ENCODE peak calls at places on chromosomes 6 and 20, in nine cellular contexts. Z, N, G, L, A, P, Q, I and T are unnamed samples.

GRCh38 chr6:72403413-72403812 is 218.5 kb upstream of the KCNQ5 start:
- DNase-seq in L (no peak), Z (no peak), Q (no peak), P (no peak), A (no peak), G (no peak), I (no peak), N (no peak), T (no peak)

GRCh38 chr6:136567688-136568087 is 17.5 kb upstream of the MAP7 start:
- DNase-seq in P (no peak), Q (no peak), N (no peak), A (no peak), Z (no peak), I (no peak), G (peak), L (no peak), T (no peak)

GRCh38 chr20:5171074-5171789 is 44.4 kb downstream of the CDS2 start:
- DNase-seq in Z (no peak), N (no peak), L (peak), I (no peak), Q (no peak), P (peak), G (no peak), A (no peak), T (no peak)

GRCh38 chr20:24935140-24935539 is 13.9 kb upstream of the CST7 start:
- DNase-seq in N (no peak), I (no peak), P (no peak), L (no peak), Z (no peak), G (no peak), Q (no peak), A (no peak), T (no peak)

GRCh38 chr6:144331610-144332009 is 46.5 kb downstream of the UTRN start:
- DNase-seq in A (no peak), L (peak), Z (no peak), G (peak), Q (no peak), N (peak), I (no peak), P (no peak), T (no peak)

GRCh38 chr6:17393335-17394191 is at the start of gene CAP2:
- DNase-seq in G (peak), P (peak), I (peak), A (peak), N (peak), Q (peak), L (peak), Z (no peak), T (peak)

GRCh38 chr20:63099426-63100267 is 92.9 kb upstream of the BHLHE23 start:
- DNase-seq in A (peak), Q (no peak), P (peak), Z (no peak), N (no peak), L (no peak), G (no peak), I (peak), T (no peak)

GRCh38 chr6:90417385-90417784 is 120.7 kb upstream of the BACH2 start:
- DNase-seq in L (no peak), I (no peak), N (no peak), Z (no peak), A (no peak), P (no peak), Q (no peak), G (no peak), T (no peak)

GRCh38 chr6:148240463-148240845 is 102.2 kb upstream of the SASH1 start:
- DNase-seq in G (peak), L (peak), A (no peak), N (no peak), Z (no peak), P (peak), Q (no peak), I (no peak), T (peak)

GRCh38 chr6:26195924-26196845 is 109.0 kb downstream of the HFE start:
- DNase-seq in I (no peak), N (no peak), L (no peak), Q (no peak), G (peak), A (no peak), P (no peak), Z (no peak), T (no peak)

GRCh38 chr6:23031986-23032385 is 462.6 kb downstream of the HDGFL1 start:
- DNase-seq in G (peak), A (no peak), P (no peak), I (no peak), Q (no peak), Z (no peak), L (no peak), N (peak), T (no peak)

GRCh38 chr6:149846321-149846720 is 17.8 kb downstream of the LRP11 start:
- DNase-seq in N (peak), Z (no peak), L (peak), I (no peak), P (no peak), A (no peak), Q (no peak), G (peak), T (peak)

GRCh38 chr6:158158748-158159147 is 9.3 kb downstream of the SERAC1 start:
- DNase-seq in P (no peak), Z (no peak), I (no peak), A (no peak), G (peak), Q (no peak), N (no peak), L (no peak), T (no peak)

GRCh38 chr20:53993310-53993709 is 77.1 kb downstream of the BCAS1 start:
- DNase-seq in L (no peak), Z (no peak), I (no peak), N (no peak), A (no peak), Q (no peak), P (no peak), G (no peak), T (no peak)
- TF ChIP-seq CTCF in L (no peak), Z (no peak), I (no peak), N (no peak), A (no peak), Q (no peak), P (no peak), G (no peak), T (no peak)

GRCh38 chr20:59569305-59569704 is 35.0 kb upstream of the PHACTR3 start:
- DNase-seq in P (no peak), Z (no peak), I (no peak), N (no peak), Q (no peak), L (no peak), G (no peak), A (no peak), T (no peak)
- H3K4me3 ChIP-seq in P (no peak), Z (no peak), I (no peak), N (no peak), Q (no peak), L (no peak), G (no peak), A (no peak), T (no peak)

DNA sequence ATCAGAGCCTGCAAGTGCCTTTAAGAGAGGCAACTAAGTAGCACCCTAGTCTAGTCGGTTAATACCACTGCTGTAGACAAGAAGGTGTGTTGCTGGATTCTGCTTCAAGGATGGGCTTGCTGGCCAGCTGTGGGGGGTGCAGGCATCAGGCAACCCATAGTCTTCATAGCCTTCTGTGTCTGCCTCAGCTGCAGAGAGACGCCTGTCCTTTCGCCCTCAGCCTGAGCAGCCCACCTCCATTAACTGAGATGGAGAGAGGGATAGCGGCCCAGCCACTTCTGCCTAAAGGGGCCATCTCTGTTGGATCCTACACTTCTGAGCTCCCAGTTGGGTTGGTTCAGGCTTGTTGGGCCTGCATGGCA is 123.7 kb upstream of the MLIP start:
- DNase-seq in Z (no peak), N (no peak), G (no peak), I (no peak), Q (no peak), A (no peak), L (no peak), P (no peak), T (no peak)
- TF ChIP-seq CTCF in Z (no peak), N (no peak), G (no peak), I (no peak), Q (no peak), A (no peak), L (no peak), P (no peak), T (no peak)

GRCh38 chr6:33421344-33421643 is 1.4 kb downstream of the SYNGAP1 start:
- DNase-seq in G (no peak), Q (no peak), N (no peak), P (no peak), A (no peak), I (no peak), Z (no peak), L (no peak), T (no peak)
- H3K4me3 ChIP-seq in G (peak), Q (no peak), N (no peak), P (no peak), A (no peak), I (no peak), Z (no peak), L (no peak), T (peak)

GRCh38 chr20:1474817-1475603 is 8.4 kb upstream of the NSFL1C start:
- DNase-seq in Q (no peak), N (peak), L (no peak), G (no peak), P (no peak), Z (no peak), I (no peak), A (no peak), T (no peak)
- TF ChIP-seq CTCF in Q (peak), N (peak), L (peak), G (no peak), P (no peak), Z (peak), I (no peak), A (no peak), T (no peak)